ENCODE peak calls at places on chromosome 1, in eight cellular contexts. P, Y, K, O, F, W, N and X are unnamed samples.

GRCh38 chr1:112998592-112999235 is 42.7 kb upstream of the SLC16A1 start:
- DNase-seq in P (peak), Y (peak), K (peak), O (peak), F (peak), W (no peak), N (peak), X (peak)

GRCh38 chr1:117780981-117781475 is 148.4 kb downstream of the GDAP2 start:
- DNase-seq in P (peak), Y (no peak), K (no peak), O (no peak), F (no peak), W (no peak), N (no peak), X (no peak)

GRCh38 chr1:184507604-184508289 is 120.9 kb downstream of the C1orf21 start:
- DNase-seq in P (peak), Y (no peak), K (peak), O (peak), F (no peak), W (no peak), N (no peak), X (no peak)

GRCh38 chr1:209554761-209555611 is 28.5 kb upstream of the CAMK1G start:
- DNase-seq in P (no peak), Y (no peak), K (no peak), O (no peak), F (no peak), W (no peak), N (no peak), X (no peak)

GRCh38 chr1:9388628-9389184 is 96.0 kb downstream of the SPSB1 start:
- DNase-seq in P (no peak), Y (peak), K (peak), O (peak), F (no peak), W (no peak), N (peak), X (peak)

GRCh38 chr1:14784790-14785773 is 186.6 kb downstream of the KAZN start:
- DNase-seq in P (no peak), Y (no peak), K (no peak), O (no peak), F (no peak), W (no peak), N (no peak), X (no peak)

GRCh38 chr1:45501502-45501859 is 1.4 kb downstream of the MMACHC start:
- DNase-seq in P (no peak), Y (no peak), K (no peak), O (no peak), F (no peak), W (no peak), N (no peak), X (no peak)

GRCh38 chr1:152419917-152420316 is 5.9 kb upstream of the CRNN start:
- DNase-seq in P (no peak), Y (no peak), K (no peak), O (no peak), F (no peak), W (no peak), N (no peak), X (no peak)

GRCh38 chr1:198304431-198304830 is 147.6 kb downstream of the NEK7 start:
- DNase-seq in P (no peak), Y (no peak), K (no peak), O (no peak), F (no peak), W (no peak), N (peak), X (no peak)

GRCh38 chr1:176934370-176934769 is 230.1 kb downstream of the ASTN1 start:
- DNase-seq in P (no peak), Y (no peak), K (no peak), O (no peak), F (no peak), W (no peak), N (no peak), X (no peak)

DNA sequence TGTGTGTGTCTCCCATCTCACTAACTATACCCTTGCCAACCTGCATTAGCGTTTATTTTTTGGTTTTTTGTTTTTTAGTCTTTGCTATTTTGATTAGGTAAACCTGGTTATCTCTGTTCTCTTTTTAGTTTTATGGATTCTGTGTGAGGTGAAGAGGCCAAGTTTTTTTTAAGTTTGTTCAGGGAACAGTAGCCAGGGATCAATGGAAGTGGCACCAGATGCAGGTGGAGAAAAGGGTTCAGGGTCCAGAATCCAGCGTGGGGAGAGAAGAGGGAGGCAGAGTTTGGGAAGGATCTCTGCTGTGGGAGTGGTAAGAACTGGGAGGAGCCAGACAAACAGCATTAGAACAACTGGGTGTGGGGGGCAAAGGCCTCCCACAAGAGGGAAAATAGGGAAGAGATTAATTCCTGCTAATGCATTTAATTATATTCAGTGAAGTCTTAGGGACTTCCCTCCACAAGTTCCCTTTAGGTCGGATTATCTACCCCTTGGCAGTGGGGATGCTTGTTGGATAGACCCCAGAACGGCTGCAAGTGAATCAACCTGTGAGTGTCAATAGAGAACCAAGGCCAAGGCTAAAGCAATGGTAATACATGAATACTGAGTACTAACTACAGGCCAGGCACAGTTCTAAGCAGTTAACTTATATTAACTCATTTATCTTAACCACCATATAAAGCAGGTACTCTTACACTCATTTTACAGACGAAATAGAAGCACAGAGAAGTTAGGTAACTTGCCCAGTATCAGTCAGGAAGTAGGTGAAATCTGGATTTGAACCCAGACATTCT is 607 bp downstream of the GNAT2 start:
- DNase-seq in P (no peak), Y (no peak), K (no peak), O (no peak), F (no peak), W (no peak), N (no peak), X (no peak)
- H3K4me3 ChIP-seq in P (peak), Y (no peak), K (peak), O (peak), F (peak), W (peak), N (peak), X (no peak)

DNA sequence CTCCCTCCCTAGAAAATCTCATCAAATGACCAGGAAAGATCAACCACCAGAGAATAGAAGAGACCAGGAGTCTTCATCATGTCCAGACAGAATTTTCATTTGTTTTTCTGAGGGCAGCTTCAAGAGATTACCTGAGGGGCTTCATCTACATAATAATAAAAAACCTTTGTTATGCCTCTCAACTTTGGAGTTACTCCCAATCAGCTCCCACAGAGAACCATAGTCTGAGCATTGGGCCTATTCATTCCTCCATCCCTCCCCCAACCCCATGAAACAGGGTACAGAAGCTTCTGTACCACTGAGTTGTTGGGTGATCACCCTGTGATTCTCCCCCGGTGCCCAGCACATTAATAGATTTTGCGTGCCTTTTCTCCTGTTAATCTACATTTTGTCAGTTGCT is 53.3 kb upstream of the PRRC2C start:
- DNase-seq in P (no peak), Y (no peak), K (no peak), O (no peak), F (no peak), W (no peak), N (no peak), X (no peak)
- H3K4me3 ChIP-seq in P (no peak), Y (no peak), K (no peak), O (no peak), F (no peak), W (no peak), N (no peak), X (no peak)

GRCh38 chr1:154759196-154759595 is 110.9 kb downstream of the KCNN3 start:
- DNase-seq in P (no peak), Y (no peak), K (no peak), O (no peak), F (no peak), W (no peak), N (no peak), X (no peak)

GRCh38 chr1:154757149-154757548 is 112.9 kb downstream of the KCNN3 start:
- DNase-seq in P (no peak), Y (no peak), K (no peak), O (no peak), F (no peak), W (no peak), N (no peak), X (no peak)

GRCh38 chr1:154759793-154760192 is 110.3 kb downstream of the KCNN3 start:
- DNase-seq in P (no peak), Y (no peak), K (no peak), O (no peak), F (no peak), W (no peak), N (no peak), X (no peak)

GRCh38 chr1:154758346-154758745 is 111.7 kb downstream of the KCNN3 start:
- DNase-seq in P (no peak), Y (no peak), K (no peak), O (no peak), F (no peak), W (no peak), N (no peak), X (no peak)

DNA sequence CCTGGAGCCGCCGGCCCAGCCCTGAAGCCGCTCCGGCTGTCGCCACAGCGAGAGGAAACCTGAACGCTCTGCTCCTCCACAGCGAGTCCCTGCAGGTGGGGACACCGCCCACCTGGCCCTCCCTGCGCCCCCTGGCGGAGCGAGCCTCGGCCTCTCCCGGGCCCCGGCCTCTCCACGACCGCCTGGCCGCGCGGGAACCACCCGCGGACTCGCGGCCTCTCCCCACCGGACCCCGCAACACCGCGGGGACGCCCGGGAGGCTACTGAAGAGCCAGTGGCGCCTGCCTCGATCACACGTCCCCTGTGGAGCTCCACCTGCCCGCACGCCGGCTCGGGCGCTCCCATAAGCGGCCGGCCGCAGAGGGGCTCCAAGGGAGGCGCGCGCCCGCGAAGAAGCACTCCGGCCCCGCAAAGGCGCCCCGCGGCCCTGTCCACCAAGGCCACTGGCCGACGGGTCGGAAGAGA is 109.6 kb downstream of the KCNN3 start:
- DNase-seq in P (no peak), Y (no peak), K (peak), O (peak), F (no peak), W (peak), N (peak), X (peak)
- H3K4me3 ChIP-seq in P (no peak), Y (no peak), K (no peak), O (peak), F (peak), W (peak), N (peak), X (no peak)

DNA sequence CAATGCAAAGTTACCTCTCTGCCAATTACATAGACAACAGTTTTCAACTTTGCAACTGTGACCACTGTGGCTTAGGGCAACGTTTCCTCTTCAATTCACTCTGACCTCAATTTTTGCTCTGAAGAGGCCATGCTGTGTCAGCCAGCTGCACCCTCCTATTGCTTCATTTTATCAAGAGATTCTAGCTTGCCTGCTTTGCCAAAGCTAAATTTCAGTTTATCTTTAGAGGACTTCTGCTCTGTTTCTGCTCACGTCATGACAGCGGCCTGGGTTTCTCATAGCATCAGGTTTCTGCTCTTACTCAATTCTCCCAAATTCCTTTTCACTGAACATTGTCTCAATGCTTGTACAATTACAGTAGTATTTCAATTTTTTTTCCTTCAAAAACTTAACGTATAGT is 154.6 kb downstream of the PLA2G4A start:
- DNase-seq in P (peak), Y (peak), K (peak), O (peak), F (peak), W (no peak), N (no peak), X (no peak)
- H3K4me3 ChIP-seq in P (no peak), Y (no peak), K (no peak), O (peak), F (no peak), W (no peak), N (no peak), X (no peak)

DNA sequence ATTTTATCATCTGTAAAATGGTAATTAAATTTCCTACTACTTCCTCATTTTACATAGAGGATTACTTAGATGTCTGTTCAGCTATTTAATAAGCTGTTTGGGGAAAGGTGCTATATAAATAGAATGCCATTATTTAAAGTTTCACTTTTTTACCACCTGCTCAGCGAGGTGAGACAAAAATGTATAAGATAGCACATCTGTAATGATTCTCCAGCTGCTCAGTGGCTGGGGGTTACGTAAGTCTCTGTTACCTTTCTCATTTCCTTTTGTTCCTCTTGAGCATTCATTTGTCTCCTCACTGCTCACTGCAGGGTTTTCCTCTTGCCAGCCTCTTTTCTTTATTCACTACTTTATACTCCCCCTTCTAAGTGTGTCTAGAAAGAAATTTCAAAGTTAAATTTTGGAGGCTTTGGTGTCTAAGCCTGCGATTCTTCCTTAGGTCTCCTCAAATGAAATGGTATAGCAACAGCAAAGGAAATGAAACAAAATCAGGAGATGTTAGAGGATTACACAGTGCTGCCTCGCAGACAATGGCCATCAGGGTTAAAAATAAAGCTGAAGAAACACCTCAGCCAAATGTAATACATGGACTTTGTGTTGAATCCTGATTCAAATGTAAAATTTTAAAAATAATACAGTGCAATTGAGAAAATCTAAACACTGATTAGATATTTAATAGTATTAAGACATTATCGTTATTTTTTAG is 6.8 kb downstream of the RGS8 start:
- DNase-seq in P (no peak), Y (no peak), K (no peak), O (no peak), F (no peak), W (no peak), N (no peak), X (no peak)
- H3K4me3 ChIP-seq in P (no peak), Y (no peak), K (no peak), O (no peak), F (no peak), W (no peak), N (no peak), X (no peak)

DNA sequence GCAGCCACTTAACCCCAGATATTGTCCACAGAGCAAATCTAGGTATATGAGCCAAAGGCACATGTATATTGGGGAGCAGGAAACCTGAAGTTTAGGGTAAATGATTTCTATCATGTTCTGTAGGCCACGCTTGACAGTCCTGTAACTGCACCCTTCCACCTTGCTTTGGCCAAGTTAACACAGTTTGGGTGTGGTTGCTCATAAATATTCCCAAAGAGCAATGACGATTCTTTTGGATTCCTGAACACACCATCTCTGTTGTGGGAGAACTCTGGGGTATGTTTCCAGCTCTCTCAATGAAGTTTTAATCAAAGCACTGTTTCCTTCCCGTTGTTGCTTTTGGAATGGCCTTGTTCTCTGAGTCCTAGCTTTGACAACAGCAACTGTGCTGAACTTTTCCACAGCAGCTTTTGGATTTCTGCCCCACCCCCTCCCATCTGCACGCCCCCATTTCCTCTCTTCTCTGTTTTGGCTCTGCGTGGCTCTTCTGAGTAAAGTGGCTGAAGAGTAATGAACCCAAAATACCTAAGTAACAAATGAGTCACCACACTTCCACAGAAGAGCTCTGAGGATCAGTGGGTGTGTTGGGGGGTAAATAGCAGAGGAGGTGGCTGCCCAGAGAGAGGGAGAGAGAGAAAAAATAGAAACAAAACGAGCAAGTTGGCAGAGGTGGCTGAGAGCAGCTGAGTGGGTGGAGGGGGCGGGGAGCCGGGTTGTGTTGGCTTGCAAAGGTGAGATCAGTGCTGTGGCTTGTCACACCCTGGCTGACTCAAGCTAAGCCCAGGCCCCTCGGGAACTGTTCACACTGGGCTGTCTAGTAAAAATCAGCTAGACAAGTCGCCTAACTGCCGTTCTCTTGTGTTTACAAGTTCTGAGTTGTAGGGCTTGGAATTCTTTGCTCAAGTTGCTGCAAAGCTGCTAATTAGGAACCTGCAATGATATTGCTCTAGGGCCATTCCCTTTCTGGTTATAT is 26.9 kb upstream of the RAP1A start:
- DNase-seq in P (peak), Y (peak), K (peak), O (peak), F (peak), W (peak), N (peak), X (peak)
- H3K4me3 ChIP-seq in P (no peak), Y (no peak), K (peak), O (peak), F (peak), W (no peak), N (no peak), X (no peak)

DNA sequence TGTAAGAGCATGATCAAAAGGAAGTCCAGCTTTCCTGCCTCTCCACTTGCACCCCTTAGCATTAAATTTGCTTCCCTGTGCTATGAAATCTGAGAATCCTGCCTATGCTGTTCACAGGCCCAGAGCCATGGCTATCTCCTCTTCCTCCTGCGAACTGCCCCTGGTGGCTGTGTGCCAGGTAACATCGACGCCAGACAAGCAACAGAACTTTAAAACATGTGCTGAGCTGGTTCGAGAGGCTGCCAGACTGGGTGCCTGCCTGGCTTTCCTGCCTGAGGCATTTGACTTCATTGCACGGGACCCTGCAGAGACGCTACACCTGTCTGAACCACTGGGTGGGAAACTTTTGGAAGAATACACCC is 1.1 kb downstream of the NIT1 start:
- DNase-seq in P (no peak), Y (no peak), K (peak), O (no peak), F (no peak), W (no peak), N (peak), X (peak)
- H3K4me3 ChIP-seq in P (peak), Y (peak), K (peak), O (peak), F (peak), W (peak), N (peak), X (no peak)

GRCh38 chr1:26155370-26156284 is 3.3 kb upstream of the FAM110D start:
- DNase-seq in P (no peak), Y (no peak), K (no peak), O (no peak), F (no peak), W (no peak), N (no peak), X (no peak)
- H3K4me3 ChIP-seq in P (no peak), Y (no peak), K (no peak), O (no peak), F (no peak), W (no peak), N (no peak), X (no peak)